ENCODE peak calls at places on chromosomes 4 and X, in four cellular contexts. One of them, this sample, is unnamed.

GRCh38 chrX:51496501-51497291 is at the start of gene NUDT11:
- DNase-seq in GM12865: peak
- DNase-seq in upper lobe of right lung: peak
- DNase-seq in kidney: peak
- DNase-seq in this sample: peak

GRCh38 chrX:138128025-138128671 is 562.2 kb downstream of the ZIC3 start:
- DNase-seq in upper lobe of right lung: no peak
- DNase-seq in kidney: no peak
- DNase-seq in GM12865: peak
- DNase-seq in this sample: no peak

GRCh38 chrX:105314468-105314867 is 94.0 kb upstream of the TEX13A start:
- DNase-seq in upper lobe of right lung: no peak
- DNase-seq in kidney: no peak
- DNase-seq in GM12865: no peak
- DNase-seq in this sample: no peak

GRCh38 chr4:102586644-102587021 is 85.5 kb downstream of the NFKB1 start:
- DNase-seq in upper lobe of right lung: no peak
- DNase-seq in GM12865: peak
- DNase-seq in kidney: no peak
- DNase-seq in this sample: no peak

GRCh38 chr4:16496501-16496900 is 270.2 kb upstream of the TAPT1 start:
- DNase-seq in GM12865: no peak
- DNase-seq in upper lobe of right lung: no peak
- DNase-seq in kidney: no peak
- DNase-seq in this sample: no peak

GRCh38 chr4:148222991-148223660 is 219.1 kb downstream of the NR3C2 start:
- DNase-seq in upper lobe of right lung: no peak
- DNase-seq in GM12865: no peak
- DNase-seq in kidney: no peak
- DNase-seq in this sample: no peak

GRCh38 chr4:85318415-85318814 is 156.5 kb upstream of the ARHGAP24 start:
- DNase-seq in GM12865: no peak
- DNase-seq in kidney: no peak
- DNase-seq in upper lobe of right lung: no peak
- DNase-seq in this sample: no peak

GRCh38 chr4:171846232-171846631 is 33.0 kb downstream of the GALNTL6 start:
- DNase-seq in GM12865: peak
- DNase-seq in upper lobe of right lung: no peak
- DNase-seq in kidney: no peak
- DNase-seq in this sample: no peak

GRCh38 chr4:6263541-6264540 is 5.8 kb upstream of the WFS1 start:
- DNase-seq in GM12865: peak
- DNase-seq in upper lobe of right lung: no peak
- DNase-seq in kidney: peak
- DNase-seq in this sample: no peak

GRCh38 chr4:95929448-95930064 is 89.7 kb downstream of the PDHA2 start:
- DNase-seq in upper lobe of right lung: no peak
- DNase-seq in kidney: no peak
- DNase-seq in GM12865: no peak
- DNase-seq in this sample: no peak

GRCh38 chrX:85590638-85591037 is 211.2 kb upstream of the POF1B start:
- DNase-seq in kidney: no peak
- DNase-seq in GM12865: no peak
- DNase-seq in upper lobe of right lung: no peak
- DNase-seq in this sample: no peak

GRCh38 chr4:69936566-69936965 is 5.7 kb downstream of the CSN1S1 start:
- DNase-seq in upper lobe of right lung: no peak
- DNase-seq in kidney: no peak
- DNase-seq in GM12865: no peak
- DNase-seq in this sample: no peak

GRCh38 chr4:149371021-149371420 is 444.6 kb downstream of the IQCM start:
- DNase-seq in GM12865: peak
- DNase-seq in upper lobe of right lung: no peak
- DNase-seq in kidney: no peak
- DNase-seq in this sample: no peak

GRCh38 chr4:167234388-167234881 is at the start of gene SPOCK3:
- DNase-seq in GM12865: peak
- DNase-seq in kidney: peak
- DNase-seq in upper lobe of right lung: peak
- DNase-seq in this sample: no peak

GRCh38 chrX:24444645-24445044 is 20.4 kb upstream of the PDK3 start:
- DNase-seq in upper lobe of right lung: no peak
- DNase-seq in kidney: no peak
- DNase-seq in GM12865: no peak
- DNase-seq in this sample: no peak

GRCh38 chrX:48937065-48937907 is 18.5 kb upstream of the PIM2 start:
- DNase-seq in GM12865: peak
- DNase-seq in kidney: peak
- DNase-seq in upper lobe of right lung: peak
- DNase-seq in this sample: peak

GRCh38 chrX:56798866-56799864 is 70.1 kb downstream of the NBDY start:
- DNase-seq in upper lobe of right lung: peak
- DNase-seq in GM12865: no peak
- DNase-seq in kidney: no peak
- DNase-seq in this sample: no peak

GRCh38 chr4:88008133-88008621 is 742 bp downstream of the PKD2 start:
- DNase-seq in GM12865: peak
- DNase-seq in upper lobe of right lung: peak
- DNase-seq in kidney: peak
- DNase-seq in this sample: no peak

GRCh38 chr4:81084624-81085023 is 54.1 kb downstream of the BMP3 start:
- DNase-seq in GM12865: no peak
- DNase-seq in kidney: no peak
- DNase-seq in upper lobe of right lung: no peak
- DNase-seq in this sample: no peak

GRCh38 chr4:20829958-20830357 is 129.7 kb downstream of the PACRGL start:
- DNase-seq in upper lobe of right lung: no peak
- DNase-seq in GM12865: no peak
- DNase-seq in kidney: no peak
- DNase-seq in this sample: no peak

GRCh38 chr4:20462426-20463175 is 210.9 kb downstream of the SLIT2 start:
- DNase-seq in GM12865: no peak
- DNase-seq in upper lobe of right lung: no peak
- DNase-seq in kidney: no peak
- DNase-seq in this sample: no peak

GRCh38 chr4:151147000-151147399 is 47.6 kb downstream of the RPS3A start:
- DNase-seq in GM12865: no peak
- DNase-seq in upper lobe of right lung: no peak
- DNase-seq in kidney: no peak
- DNase-seq in this sample: no peak

GRCh38 chr4:4350909-4351308 is 36.0 kb upstream of the NSG1 start:
- DNase-seq in kidney: no peak
- DNase-seq in upper lobe of right lung: no peak
- DNase-seq in GM12865: no peak
- DNase-seq in this sample: no peak

GRCh38 chrX:26848511-26848910 is 614.6 kb downstream of the PPP4R3C start:
- DNase-seq in kidney: no peak
- DNase-seq in upper lobe of right lung: no peak
- DNase-seq in GM12865: no peak
- DNase-seq in this sample: no peak

GRCh38 chr4:26715636-26716242 is 131.9 kb downstream of the TBC1D19 start:
- DNase-seq in GM12865: no peak
- DNase-seq in kidney: no peak
- DNase-seq in upper lobe of right lung: no peak
- DNase-seq in this sample: no peak

GRCh38 chrX:45309096-45309495 is 108.4 kb upstream of the DIPK2B start:
- DNase-seq in upper lobe of right lung: no peak
- DNase-seq in kidney: no peak
- DNase-seq in GM12865: no peak
- DNase-seq in this sample: no peak

GRCh38 chrX:81174286-81174685 is 27.4 kb downstream of the HMGN5 start:
- DNase-seq in GM12865: peak
- DNase-seq in upper lobe of right lung: no peak
- DNase-seq in kidney: no peak
- DNase-seq in this sample: no peak

GRCh38 chr4:8409271-8410065 is 31.1 kb downstream of the ACOX3 start:
- DNase-seq in GM12865: peak
- DNase-seq in upper lobe of right lung: no peak
- DNase-seq in kidney: no peak
- DNase-seq in this sample: peak

GRCh38 chrX:32155044-32155638 is 1056.2 kb downstream of the DMD start:
- DNase-seq in upper lobe of right lung: no peak
- DNase-seq in GM12865: no peak
- DNase-seq in kidney: no peak
- DNase-seq in this sample: no peak

GRCh38 chr4:126977306-126977705 is 655.5 kb upstream of the INTU start:
- DNase-seq in upper lobe of right lung: no peak
- DNase-seq in kidney: no peak
- DNase-seq in GM12865: no peak
- DNase-seq in this sample: no peak

GRCh38 chr4:108861339-108861738 is 98.5 kb upstream of the ETNPPL start:
- DNase-seq in upper lobe of right lung: no peak
- DNase-seq in kidney: no peak
- DNase-seq in GM12865: no peak
- DNase-seq in this sample: no peak

GRCh38 chrX:86013792-86014191 is 33.6 kb downstream of the CHM start:
- DNase-seq in upper lobe of right lung: no peak
- DNase-seq in kidney: no peak
- DNase-seq in GM12865: no peak
- DNase-seq in this sample: no peak

GRCh38 chr4:186566068-186566467 is 10.7 kb upstream of the MTNR1A start:
- DNase-seq in upper lobe of right lung: no peak
- DNase-seq in GM12865: no peak
- DNase-seq in kidney: no peak
- DNase-seq in this sample: no peak

GRCh38 chr4:170581322-170581721 is 491.6 kb upstream of the AADAT start:
- DNase-seq in kidney: no peak
- DNase-seq in GM12865: no peak
- DNase-seq in upper lobe of right lung: no peak
- DNase-seq in this sample: no peak

GRCh38 chr4:76997454-76997853 is 47.9 kb downstream of the SEPTIN11 start:
- DNase-seq in GM12865: no peak
- DNase-seq in kidney: no peak
- DNase-seq in upper lobe of right lung: no peak
- DNase-seq in this sample: no peak

GRCh38 chr4:56750231-56750630 is 69.1 kb upstream of the HOPX start:
- DNase-seq in kidney: no peak
- DNase-seq in GM12865: peak
- DNase-seq in upper lobe of right lung: no peak
- DNase-seq in this sample: no peak

GRCh38 chrX:36957425-36958328 is 50.5 kb upstream of the FAM47C start:
- DNase-seq in upper lobe of right lung: peak
- DNase-seq in GM12865: no peak
- DNase-seq in kidney: peak
- DNase-seq in this sample: no peak

GRCh38 chr4:153649572-153649991 is 34.5 kb upstream of the TLR2 start:
- DNase-seq in GM12865: peak
- DNase-seq in kidney: no peak
- DNase-seq in upper lobe of right lung: no peak
- DNase-seq in this sample: no peak
- TF ChIP-seq CTCF in GM12865: peak
- TF ChIP-seq CTCF in kidney: no peak
- TF ChIP-seq CTCF in upper lobe of right lung: peak
- TF ChIP-seq CTCF in this sample: no peak

GRCh38 chr4:33381806-33382205 is 2661.6 kb downstream of the PCDH7 start:
- DNase-seq in upper lobe of right lung: no peak
- DNase-seq in GM12865: no peak
- DNase-seq in kidney: no peak
- DNase-seq in this sample: no peak

GRCh38 chr4:33390977-33391376 is 2670.8 kb downstream of the PCDH7 start:
- DNase-seq in GM12865: no peak
- DNase-seq in kidney: no peak
- DNase-seq in upper lobe of right lung: no peak
- DNase-seq in this sample: no peak

DNA sequence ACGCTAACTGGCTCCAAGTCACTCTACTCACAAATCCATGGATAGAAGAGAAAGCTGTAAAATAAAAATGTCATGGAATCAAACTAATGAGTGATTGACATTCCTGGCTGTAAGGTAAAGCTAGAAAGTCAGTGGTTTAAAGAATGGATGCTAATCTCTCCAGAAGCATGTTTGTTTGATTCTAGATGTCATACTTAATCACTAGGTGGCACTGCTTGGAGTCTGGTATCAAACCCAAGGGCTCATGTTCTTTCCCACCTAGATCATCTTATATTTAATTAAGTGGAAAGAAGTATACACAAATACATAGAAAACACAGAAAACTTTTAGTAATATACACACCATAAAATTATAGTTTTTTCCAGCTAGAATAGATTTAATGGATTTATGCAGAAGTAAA is 2666.6 kb downstream of the PCDH7 start:
- DNase-seq in GM12865: no peak
- DNase-seq in upper lobe of right lung: no peak
- DNase-seq in kidney: no peak
- DNase-seq in this sample: no peak
- TF ChIP-seq CTCF in GM12865: no peak
- TF ChIP-seq CTCF in upper lobe of right lung: no peak
- TF ChIP-seq CTCF in kidney: no peak
- TF ChIP-seq CTCF in this sample: no peak

DNA sequence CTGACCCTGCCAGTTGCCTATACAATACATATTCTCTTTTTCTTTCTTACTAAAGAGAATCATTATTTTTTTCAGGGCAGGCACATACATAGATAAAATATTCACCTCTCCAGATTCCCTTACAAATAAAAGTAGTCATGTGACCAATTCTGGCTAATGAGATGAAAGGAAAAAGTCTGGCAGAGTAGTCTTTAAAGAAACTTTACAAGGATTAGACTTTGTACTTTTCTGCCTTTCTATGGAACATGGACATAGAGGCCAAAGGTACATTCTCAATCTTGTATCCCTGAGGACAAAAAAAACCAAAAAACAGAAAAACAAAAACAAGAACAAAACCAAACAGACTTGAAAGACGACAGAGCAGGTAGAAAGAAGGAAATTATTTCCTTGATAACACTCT is 75.6 kb downstream of the DCK start:
- DNase-seq in GM12865: no peak
- DNase-seq in upper lobe of right lung: no peak
- DNase-seq in kidney: no peak
- DNase-seq in this sample: no peak
- TF ChIP-seq CTCF in GM12865: no peak
- TF ChIP-seq CTCF in upper lobe of right lung: no peak
- TF ChIP-seq CTCF in kidney: no peak
- TF ChIP-seq CTCF in this sample: no peak

GRCh38 chr4:177505171-177505615 is 63.0 kb upstream of the AGA start:
- DNase-seq in kidney: no peak
- DNase-seq in GM12865: no peak
- DNase-seq in upper lobe of right lung: no peak
- DNase-seq in this sample: no peak
- TF ChIP-seq CTCF in kidney: no peak
- TF ChIP-seq CTCF in GM12865: no peak
- TF ChIP-seq CTCF in upper lobe of right lung: no peak
- TF ChIP-seq CTCF in this sample: no peak

DNA sequence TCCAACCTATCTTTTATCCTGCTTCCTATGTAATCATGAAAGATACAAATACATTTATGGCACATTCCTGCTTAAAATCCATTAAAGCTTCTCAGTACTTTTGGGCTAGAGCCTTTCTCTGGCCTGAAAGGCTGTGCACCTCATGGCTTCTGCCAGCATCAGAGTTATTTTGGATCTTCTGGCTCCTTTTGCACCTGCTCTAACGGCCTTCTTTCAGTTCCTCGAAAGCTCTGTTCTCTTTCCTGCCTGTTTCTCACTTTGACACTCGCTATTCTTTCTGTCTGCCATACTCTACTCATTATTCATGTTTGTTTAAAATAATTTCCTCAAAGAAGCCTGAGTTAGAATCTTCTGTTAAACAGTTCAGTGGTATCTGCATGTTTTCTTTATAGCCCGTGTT is 86.0 kb downstream of the LRP2BP start:
- DNase-seq in upper lobe of right lung: no peak
- DNase-seq in GM12865: peak
- DNase-seq in kidney: no peak
- DNase-seq in this sample: no peak
- TF ChIP-seq CTCF in upper lobe of right lung: no peak
- TF ChIP-seq CTCF in GM12865: no peak
- TF ChIP-seq CTCF in kidney: no peak
- TF ChIP-seq CTCF in this sample: no peak

This sample was measured in natural killer cell.